ENCODE peak calls at places on chromosome 10, in six cellular contexts. X is midbrain; W is H9; Y is lower lobe of right lung; P is CD4-positive, CD25-positive, alpha-beta regulatory T cell; O is left lung. N is an unnamed sample.

GRCh38 chr10:13615650-13616049 is 28.9 kb downstream of the PRPF18 start:
- DNase-seq in P (no peak), Y (no peak), O (no peak), X (no peak), W (peak; percentile 38), N (peak; percentile 53)

GRCh38 chr10:77282163-77282562 is 355.4 kb downstream of the KCNMA1 start:
- DNase-seq in W (no peak), O (no peak), P (no peak), Y (no peak), X (no peak), N (no peak)

GRCh38 chr10:76729804-76730203 is 907.8 kb downstream of the KCNMA1 start:
- DNase-seq in Y (no peak), W (no peak), P (no peak), O (no peak), X (no peak), N (no peak)

GRCh38 chr10:70234668-70235447 is 1.6 kb upstream of the PPA1 start:
- DNase-seq in X (no peak), P (no peak), Y (no peak), O (no peak), W (no peak), N (no peak)

GRCh38 chr10:93437946-93438795 is 44.0 kb downstream of the MYOF start:
- DNase-seq in P (no peak), W (peak; percentile 52), X (no peak), Y (no peak), O (no peak), N (peak; percentile 46)

GRCh38 chr10:117255835-117256460 is 15.0 kb downstream of the SLC18A2 start:
- DNase-seq in O (no peak), Y (no peak), P (no peak), W (no peak), X (no peak), N (no peak)

GRCh38 chr10:89468625-89469024 is 54.3 kb downstream of the IFIT5 start:
- DNase-seq in X (no peak), Y (no peak), P (no peak), O (no peak), W (no peak), N (no peak)

GRCh38 chr10:132229096-132229495 is 42.3 kb downstream of the DPYSL4 start:
- DNase-seq in W (no peak), X (no peak), Y (no peak), O (peak; percentile 26), P (no peak), N (no peak)

GRCh38 chr10:128570596-128570995 is 444.4 kb upstream of the MKI67 start:
- DNase-seq in P (no peak), Y (no peak), O (no peak), X (no peak), W (no peak), N (no peak)

GRCh38 chr10:97788552-97789442 is 17.0 kb upstream of the SFRP5 start:
- DNase-seq in X (no peak), P (no peak), W (no peak), O (no peak), Y (peak; percentile 74), N (no peak)

GRCh38 chr10:72065439-72066025 is 22.8 kb downstream of the SPOCK2 start:
- DNase-seq in O (no peak), P (no peak), Y (no peak), X (no peak), W (no peak), N (no peak)

GRCh38 chr10:58775960-58776574 is 263.4 kb downstream of the BICC1 start:
- DNase-seq in P (no peak), Y (no peak), X (no peak), O (no peak), W (no peak), N (no peak)

GRCh38 chr10:119893845-119894427 is 1.4 kb downstream of the SEC23IP start:
- DNase-seq in Y (no peak), W (no peak), X (no peak), P (no peak), O (no peak), N (no peak)

GRCh38 chr10:29377333-29377961 is 88.6 kb downstream of the LYZL1 start:
- DNase-seq in X (no peak), P (no peak), O (no peak), Y (no peak), W (no peak), N (peak; percentile 60)

GRCh38 chr10:3761916-3762708 is 22.9 kb downstream of the KLF6 start:
- DNase-seq in X (no peak), P (no peak), W (peak; percentile 73), Y (no peak), O (no peak), N (peak; percentile 54)

GRCh38 chr10:49649936-49650723 is 29.3 kb upstream of the C10orf53 start:
- DNase-seq in X (no peak), O (no peak), Y (no peak), P (no peak), W (peak; percentile 12), N (no peak)